ENCODE peak calls at places on chromosomes 5 and 9, in four cellular contexts. C is stomach, S is H1, B is GM23338. M is an unnamed sample.

GRCh38 chr5:135343417-135343816 is 55.6 kb downstream of the MACROH2A1 start:
- DNase-seq in C (no peak), S (no peak), B (no peak), M (no peak)

GRCh38 chr9:136534396-136534795 is 11.5 kb downstream of the NOTCH1 start:
- DNase-seq in C (no peak), S (no peak), B (no peak), M (no peak)

GRCh38 chr5:170168002-170168401 is 62.3 kb downstream of the FOXI1 start:
- DNase-seq in C (no peak), S (no peak), B (no peak), M (no peak)

GRCh38 chr5:143494162-143494561 is 90.7 kb upstream of the NR3C1 start:
- DNase-seq in C (no peak), S (no peak), B (no peak), M (no peak)

GRCh38 chr9:130467371-130467770 is 22.6 kb downstream of the ASS1 start:
- DNase-seq in C (no peak), S (no peak), B (peak; percentile 55), M (no peak)

GRCh38 chr5:7576023-7576715 is 180.2 kb downstream of the ADCY2 start:
- DNase-seq in C (no peak), S (no peak), B (no peak), M (no peak)

GRCh38 chr9:22447607-22448305 is 1.1 kb downstream of the DMRTA1 start:
- DNase-seq in C (peak; percentile 30), S (no peak), B (peak; percentile 31), M (no peak)

GRCh38 chr9:36401179-36401740 is 1.2 kb upstream of the RNF38 start:
- DNase-seq in C (peak; percentile 73), S (no peak), B (peak; percentile 84), M (peak; percentile 79)

GRCh38 chr9:38144421-38144820 is 75.4 kb upstream of the SHB start:
- DNase-seq in C (no peak), S (no peak), B (no peak), M (no peak)

GRCh38 chr9:92141144-92142129 is 26.2 kb upstream of the SPTLC1 start:
- DNase-seq in C (peak; percentile 45), S (peak; percentile 80), B (peak; percentile 68), M (no peak)

GRCh38 chr9:265209-265900 is 50.7 kb downstream of the DOCK8 start:
- DNase-seq in C (no peak), S (no peak), B (no peak), M (no peak)

GRCh38 chr5:141875795-141876627 is 2.2 kb downstream of the PCDH1 start:
- DNase-seq in C (peak; percentile 84), S (peak; percentile 81), B (peak; percentile 82), M (no peak)

GRCh38 chr5:83711982-83712601 is 8.6 kb downstream of the HAPLN1 start:
- DNase-seq in C (peak; percentile 35), S (peak; percentile 64), B (peak; percentile 77), M (no peak)

GRCh38 chr5:91742504-91742903 is 359.4 kb upstream of the ARRDC3 start:
- DNase-seq in C (no peak), S (no peak), B (no peak), M (no peak)

GRCh38 chr5:15774632-15775031 is 274.7 kb downstream of the FBXL7 start:
- DNase-seq in C (no peak), S (no peak), B (peak; percentile 48), M (no peak)

GRCh38 chr5:173291722-173292658 is 36.2 kb downstream of the STC2 start:
- DNase-seq in C (no peak), S (no peak), B (peak; percentile 59), M (no peak)

GRCh38 chr9:106860731-106861584 is 2.0 kb upstream of the ZNF462 start:
- DNase-seq in C (no peak), S (peak; percentile 62), B (peak; percentile 83), M (no peak)

GRCh38 chr9:79257215-79257614 is 314.6 kb upstream of the TLE4 start:
- DNase-seq in C (no peak), S (no peak), B (peak; percentile 38), M (no peak)

GRCh38 chr9:130226112-130226511 is 39.4 kb upstream of the HMCN2 start:
- DNase-seq in C (no peak), S (no peak), B (no peak), M (no peak)

GRCh38 chr5:171842006-171842776 is 56.6 kb downstream of the SMIM23 start:
- DNase-seq in C (no peak), S (no peak), B (no peak), M (no peak)

GRCh38 chr9:136081113-136081825 is 13.8 kb downstream of the NACC2 start:
- DNase-seq in C (peak; percentile 61), S (no peak), B (no peak), M (no peak)

GRCh38 chr9:89625721-89626687 is 21.2 kb downstream of the GADD45G start:
- DNase-seq in C (no peak), S (no peak), B (no peak), M (no peak)

GRCh38 chr9:89623925-89624420 is 19.2 kb downstream of the GADD45G start:
- DNase-seq in C (peak; percentile 30), S (no peak), B (no peak), M (no peak)

GRCh38 chr9:89621031-89621430 is 16.2 kb downstream of the GADD45G start:
- DNase-seq in C (no peak), S (no peak), B (no peak), M (no peak)

GRCh38 chr9:89621676-89622075 is 16.9 kb downstream of the GADD45G start:
- DNase-seq in C (no peak), S (no peak), B (no peak), M (no peak)

GRCh38 chr9:89622933-89623861 is 18.4 kb downstream of the GADD45G start:
- DNase-seq in C (peak; percentile 48), S (no peak), B (no peak), M (no peak)
- TF ChIP-seq POLR2AphosphoS5 in C (peak; percentile 81), S (no peak), B (no peak), M (no peak)

DNA sequence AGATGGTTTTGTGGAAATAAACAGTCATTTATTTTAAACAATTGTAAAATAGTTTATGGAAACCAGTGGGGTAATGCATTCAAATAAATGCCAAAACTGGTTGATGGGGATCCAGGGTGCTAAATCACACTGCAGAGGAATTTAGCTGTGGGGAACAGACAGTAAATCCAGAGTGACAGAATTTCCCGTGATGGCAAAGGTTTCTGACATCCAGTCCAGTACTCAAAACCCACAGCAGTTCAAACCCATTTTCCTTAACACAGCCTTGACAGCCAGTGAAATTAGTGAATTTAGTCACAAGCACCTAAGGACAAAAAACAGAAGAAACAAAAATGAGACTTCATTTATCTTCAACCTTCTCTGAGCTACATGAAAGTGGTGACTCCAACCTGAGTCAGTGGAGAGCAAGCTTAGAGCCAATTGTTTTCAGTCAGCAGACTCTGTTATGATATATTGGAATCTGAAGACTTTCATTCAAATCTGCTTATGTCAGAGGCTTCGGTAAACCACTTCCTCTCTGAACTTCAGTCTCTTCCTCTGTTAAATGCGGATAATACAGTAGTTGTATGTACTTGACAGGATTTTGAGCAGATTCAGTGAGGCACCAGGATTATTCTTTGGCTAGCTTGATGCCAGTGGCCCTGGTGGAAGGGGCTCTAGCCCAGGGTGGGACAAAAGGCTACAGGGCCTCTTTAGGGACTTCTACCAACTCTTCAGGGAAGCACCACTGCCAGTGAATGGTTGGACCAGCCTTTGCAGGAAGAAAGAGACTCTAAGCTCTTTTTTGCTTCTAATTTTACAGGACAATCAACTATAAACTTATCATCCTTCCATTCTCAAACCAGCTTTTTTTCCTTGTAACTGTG is 185.3 kb downstream of the MAPKAP1 start:
- DNase-seq in C (no peak), S (no peak), B (no peak), M (no peak)
- TF ChIP-seq POLR2AphosphoS5 in C (no peak), S (no peak), B (no peak), M (no peak)

DNA sequence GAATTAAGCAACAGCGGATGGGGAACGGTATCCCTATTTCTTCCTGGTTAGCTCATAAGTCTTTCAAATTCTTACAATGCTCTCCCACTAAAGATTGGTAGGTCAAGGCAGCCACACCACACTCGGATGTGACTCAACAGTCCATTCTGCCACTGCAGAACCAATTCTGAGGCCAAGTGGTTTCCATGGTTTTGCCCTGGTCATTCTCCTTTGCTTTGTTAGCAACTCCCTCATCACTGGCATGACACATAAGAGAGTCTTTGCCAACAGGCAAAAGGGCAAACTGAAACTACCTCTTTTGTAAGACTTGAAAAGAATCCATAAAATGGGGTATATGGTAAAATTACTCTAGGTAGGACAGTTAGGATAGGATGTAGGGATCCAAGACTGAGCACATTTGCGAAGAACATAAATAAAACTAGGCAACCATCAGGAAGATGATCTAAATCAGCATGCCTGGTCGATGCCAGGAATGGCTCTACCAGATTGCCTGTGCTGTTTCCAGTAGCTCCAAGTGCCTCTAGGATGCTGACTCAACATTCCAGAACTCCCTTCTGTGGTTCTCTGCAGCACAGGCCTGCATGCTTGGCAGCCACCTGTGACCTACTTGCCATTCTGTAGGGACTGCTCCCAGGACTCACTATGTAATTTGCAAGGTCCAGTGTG is 105.4 kb downstream of the DCP2 start:
- DNase-seq in C (no peak), S (no peak), B (no peak), M (no peak)
- TF ChIP-seq POLR2AphosphoS5 in C (no peak), S (no peak), B (no peak), M (no peak)

DNA sequence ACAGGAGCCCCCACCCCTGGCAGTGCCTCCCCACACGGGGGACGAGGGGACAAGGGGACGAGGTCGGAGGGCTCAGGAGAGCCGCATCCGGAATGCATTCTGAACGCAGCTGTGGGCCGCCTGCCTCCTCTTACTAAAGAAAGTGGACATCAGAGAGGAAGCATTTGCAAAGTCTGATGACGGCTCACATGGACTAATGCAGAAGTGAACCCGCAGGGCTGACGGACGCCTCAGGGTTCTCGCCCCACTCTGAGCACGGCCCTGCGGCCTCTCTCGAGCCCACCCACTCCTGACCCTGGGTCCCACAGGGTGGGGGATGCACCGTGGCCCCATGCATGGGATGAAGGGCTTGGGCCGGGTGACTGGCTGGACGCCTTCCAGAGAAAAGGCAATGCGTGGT is 5.9 kb downstream of the LPCAT1 start:
- DNase-seq in C (peak; percentile 23), S (peak; percentile 41), B (no peak), M (no peak)
- TF ChIP-seq POLR2AphosphoS5 in C (no peak), S (no peak), B (no peak), M (no peak)

GRCh38 chr5:118965913-118966312 is 22.4 kb downstream of the DTWD2 start:
- DNase-seq in C (no peak), S (no peak), B (no peak), M (no peak)
- TF ChIP-seq POLR2AphosphoS5 in C (no peak), S (no peak), B (no peak), M (no peak)

M was measured in GM12891.